ENCODE peak calls at places on chromosomes 6 and 20, in six cellular contexts. G is pancreas, F is GM23338, J is lower lobe of right lung, H is MM.1S, R is mucosa of descending colon. T is an unnamed sample.
A peak's percentile ranks its signal among the peaks of the same experiment; 100 is the strongest.

GRCh38 chr6:96816182-96816888 is 20.9 kb downstream of the GPR63 start:
- DNase-seq in G (no peak), F (peak; percentile 67), J (no peak), H (peak; percentile 85), R (no peak), T (no peak)

GRCh38 chr20:631091-631490 is 21.0 kb upstream of the TCF15 start:
- DNase-seq in G (no peak), F (no peak), J (no peak), H (no peak), R (no peak), T (no peak)

GRCh38 chr20:63097336-63097831 is 90.6 kb upstream of the BHLHE23 start:
- DNase-seq in G (peak; percentile 26), F (no peak), J (peak; percentile 17), H (no peak), R (peak; percentile 9), T (no peak)

GRCh38 chr20:38706482-38706881 is 17.8 kb upstream of the SLC32A1 start:
- DNase-seq in G (no peak), F (peak; percentile 28), J (no peak), H (no peak), R (no peak), T (no peak)

GRCh38 chr20:59004493-59004762 is 2.6 kb downstream of the CTSZ start:
- DNase-seq in G (peak; percentile 68), F (no peak), J (peak; percentile 84), H (no peak), R (peak; percentile 71), T (no peak)

GRCh38 chr6:7730852-7731251 is 5.0 kb downstream of the BMP6 start:
- DNase-seq in G (no peak), F (no peak), J (no peak), H (no peak), R (no peak), T (peak; percentile 56)

GRCh38 chr6:16766043-16766521 is 4.8 kb upstream of the ATXN1 start:
- DNase-seq in G (no peak), F (no peak), J (no peak), H (peak; percentile 66), R (no peak), T (peak; percentile 89)

GRCh38 chr6:19898141-19898740 is 61.1 kb downstream of the ID4 start:
- DNase-seq in G (no peak), F (no peak), J (no peak), H (no peak), R (no peak), T (no peak)

GRCh38 chr20:22908437-22908836 is 126.7 kb upstream of the SSTR4 start:
- DNase-seq in G (no peak), F (peak; percentile 39), J (no peak), H (no peak), R (no peak), T (no peak)

GRCh38 chr6:49342410-49342809 is 120.6 kb downstream of the MMUT start:
- DNase-seq in G (no peak), F (peak; percentile 97), J (no peak), H (no peak), R (no peak), T (no peak)

GRCh38 chr6:136920858-136921520 is 1.1 kb upstream of the SLC35D3 start:
- DNase-seq in G (peak; percentile 66), F (peak; percentile 61), J (no peak), H (no peak), R (peak; percentile 67), T (no peak)

GRCh38 chr6:44064089-44064947 is 62.9 kb downstream of the MRPL14 start:
- DNase-seq in G (no peak), F (no peak), J (peak; percentile 68), H (no peak), R (no peak), T (peak; percentile 84)

GRCh38 chr20:11394145-11394833 is 523.4 kb upstream of the BTBD3 start:
- DNase-seq in G (no peak), F (no peak), J (no peak), H (no peak), R (no peak), T (peak; percentile 91)

GRCh38 chr6:31130751-31131150 is 8.1 kb downstream of the PSORS1C2 start:
- DNase-seq in G (no peak), F (no peak), J (no peak), H (no peak), R (no peak), T (no peak)

GRCh38 chr20:15902493-15902892 is 670.8 kb downstream of the KIF16B start:
- DNase-seq in G (no peak), F (peak; percentile 68), J (no peak), H (no peak), R (no peak), T (no peak)

GRCh38 chr6:6788394-6789020 is 200.0 kb downstream of the LY86 start:
- DNase-seq in G (no peak), F (peak; percentile 66), J (no peak), H (peak; percentile 24), R (no peak), T (no peak)

GRCh38 chr6:124389127-124389526 is 573.1 kb upstream of the RNF217 start:
- DNase-seq in G (no peak), F (peak; percentile 41), J (no peak), H (no peak), R (no peak), T (no peak)

GRCh38 chr20:39264506-39265172 is 302.5 kb downstream of the DHX35 start:
- DNase-seq in G (peak; percentile 77), F (peak; percentile 77), J (no peak), H (peak; percentile 28), R (peak; percentile 51), T (peak; percentile 28)

GRCh38 chr20:50077818-50078601 is 34.9 kb downstream of the UBE2V1 start:
- DNase-seq in G (peak; percentile 45), F (no peak), J (no peak), H (no peak), R (peak; percentile 22), T (no peak)

GRCh38 chr6:90936286-90936685 is 349.4 kb upstream of the MAP3K7 start:
- DNase-seq in G (no peak), F (no peak), J (no peak), H (no peak), R (no peak), T (no peak)

GRCh38 chr6:90941885-90942284 is 355.0 kb upstream of the MAP3K7 start:
- DNase-seq in G (no peak), F (no peak), J (no peak), H (no peak), R (no peak), T (no peak)

GRCh38 chr6:90939906-90940305 is 353.0 kb upstream of the MAP3K7 start:
- DNase-seq in G (no peak), F (no peak), J (no peak), H (no peak), R (no peak), T (no peak)

GRCh38 chr6:90938116-90938515 is 351.2 kb upstream of the MAP3K7 start:
- DNase-seq in G (no peak), F (no peak), J (no peak), H (no peak), R (no peak), T (no peak)

DNA sequence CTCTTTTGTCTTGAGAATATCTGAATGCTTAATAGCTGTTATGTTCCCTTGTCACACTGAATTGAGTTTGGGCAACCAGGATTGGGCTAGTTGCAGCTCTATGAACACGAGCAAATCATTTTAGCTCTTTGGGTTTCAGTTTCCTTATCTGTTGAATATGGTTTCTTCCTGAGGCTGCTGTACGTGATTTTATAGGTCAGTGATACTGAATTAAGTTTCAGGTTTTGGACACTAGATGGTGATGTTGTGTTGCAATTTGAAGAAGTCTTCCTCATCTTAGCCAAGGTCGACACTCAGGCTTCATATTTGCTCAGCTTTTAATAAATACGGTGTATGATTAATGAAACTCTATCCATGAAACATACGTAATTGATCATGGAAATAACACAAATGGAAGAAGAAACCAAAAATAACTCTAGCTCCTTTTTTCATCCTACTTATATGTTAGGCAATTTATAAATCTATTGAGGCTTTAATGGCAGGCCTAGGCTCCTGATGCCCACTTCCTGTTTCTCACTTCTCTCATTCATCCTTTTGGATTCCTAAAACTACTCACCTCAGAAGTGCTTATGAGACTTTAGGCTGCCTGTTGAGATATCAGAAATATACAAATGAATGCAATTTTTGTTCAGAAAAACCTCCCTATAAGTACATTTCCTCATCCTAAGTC is 354.1 kb upstream of the MAP3K7 start:
- DNase-seq in G (no peak), F (peak; percentile 76), J (no peak), H (peak; percentile 89), R (no peak), T (peak; percentile 16)
- TF ChIP-seq CTCF in G (peak; percentile 30), F (peak; percentile 78), J (peak; percentile 43), H (peak; percentile 69), R (no peak), T (peak; percentile 29)

GRCh38 chr6:79432726-79433125 is 104.5 kb downstream of the LCA5 start:
- DNase-seq in G (no peak), F (no peak), J (no peak), H (no peak), R (no peak), T (no peak)

GRCh38 chr6:79430913-79431312 is 106.3 kb downstream of the LCA5 start:
- DNase-seq in G (no peak), F (peak; percentile 50), J (no peak), H (no peak), R (no peak), T (no peak)

GRCh38 chr6:79427721-79428120 is 109.5 kb downstream of the LCA5 start:
- DNase-seq in G (no peak), F (no peak), J (no peak), H (no peak), R (no peak), T (no peak)

GRCh38 chr6:79426625-79427278 is 110.5 kb downstream of the LCA5 start:
- DNase-seq in G (no peak), F (no peak), J (no peak), H (no peak), R (no peak), T (no peak)

GRCh38 chr6:79431469-79431868 is 105.8 kb downstream of the LCA5 start:
- DNase-seq in G (no peak), F (peak; percentile 68), J (no peak), H (no peak), R (no peak), T (no peak)
- H3K4me3 ChIP-seq in G (no peak overlapping the region), F (no peak overlapping the region), J (no peak overlapping the region), H (no peak overlapping the region), R (no peak overlapping the region), T (no peak overlapping the region)

GRCh38 chr20:3446779-3447178 is 24.0 kb upstream of the ATRN start:
- DNase-seq in G (no peak), F (peak; percentile 17), J (no peak), H (no peak), R (no peak), T (no peak)
- TF ChIP-seq CTCF in G (no peak), F (no peak), J (no peak), H (no peak), R (no peak), T (no peak)

GRCh38 chr6:26028753-26029569 is 58.3 kb upstream of the HFE start:
- DNase-seq in G (no peak), F (peak; percentile 61), J (no peak), H (no peak), R (no peak), T (no peak)
- H3K4me3 ChIP-seq in G (no peak overlapping the region), F (peak overlapping the region; percentile 80), J (no peak overlapping the region), H (no peak overlapping the region), R (no peak overlapping the region), T (no peak overlapping the region)

T was measured in AG09309.